ENCODE peak calls at places on chromosome 13, in seven cellular contexts. Z, L, Y, H, D, U and G are unnamed samples.

GRCh38 chr13:98892821-98893220 is 85.0 kb downstream of the DOCK9 start:
- DNase-seq in Y (no peak), D (no peak), L (no peak), H (no peak), Z (no peak), U (no peak), G (no peak)

GRCh38 chr13:98651716-98652115 is 74.8 kb upstream of the STK24 start:
- DNase-seq in Z (no peak), D (no peak), Y (no peak), H (no peak), U (no peak), L (no peak), G (no peak)

GRCh38 chr13:20997301-20998061 is 63.9 kb downstream of the LATS2 start:
- DNase-seq in Y (no peak), U (no peak), H (no peak), Z (peak), L (peak), D (peak), G (no peak)

GRCh38 chr13:20546559-20546958 is 20.4 kb upstream of the IFT88 start:
- DNase-seq in Y (no peak), U (no peak), H (no peak), Z (no peak), D (no peak), L (no peak), G (no peak)

GRCh38 chr13:72537400-72537780 is 190.0 kb downstream of the MZT1 start:
- DNase-seq in H (no peak), L (no peak), Y (no peak), Z (no peak), U (no peak), D (no peak), G (no peak)

GRCh38 chr13:83943530-83944279 is 61.4 kb upstream of the SLITRK1 start:
- DNase-seq in Z (no peak), D (peak), Y (no peak), H (peak), U (no peak), L (no peak), G (peak)

GRCh38 chr13:42420304-42420703 is 148.4 kb downstream of the AKAP11 start:
- DNase-seq in H (no peak), D (no peak), U (no peak), L (no peak), Y (no peak), Z (no peak), G (no peak)

GRCh38 chr13:21316376-21316775 is 139.9 kb downstream of the MRPL57 start:
- DNase-seq in L (no peak), Y (no peak), H (no peak), Z (no peak), D (no peak), U (no peak), G (no peak)

GRCh38 chr13:112658807-112659206 is 31.0 kb upstream of the ATP11A start:
- DNase-seq in Y (no peak), Z (no peak), D (no peak), U (no peak), L (no peak), H (no peak), G (no peak)

GRCh38 chr13:66618702-66619101 is 611.4 kb downstream of the PCDH9 start:
- DNase-seq in L (no peak), H (no peak), Z (peak), Y (no peak), U (no peak), D (no peak), G (peak)

GRCh38 chr13:36973621-36974268 is 25.4 kb downstream of the ALG5 start:
- DNase-seq in L (no peak), D (no peak), U (no peak), Y (no peak), Z (no peak), H (no peak), G (no peak)

GRCh38 chr13:63305641-63306133 is 1890.0 kb upstream of the PCDH20 start:
- DNase-seq in H (no peak), Z (no peak), D (no peak), U (no peak), Y (no peak), L (no peak), G (no peak)

GRCh38 chr13:54162069-54162468 is 1133.5 kb downstream of the OLFM4 start:
- DNase-seq in U (no peak), Y (no peak), L (no peak), H (peak), Z (no peak), D (no peak), G (peak)

GRCh38 chr13:100197591-100198365 is 108.9 kb downstream of the PCCA start:
- DNase-seq in Y (no peak), L (no peak), D (no peak), U (no peak), H (no peak), Z (no peak), G (no peak)

GRCh38 chr13:47679391-47679790 is 321.7 kb downstream of the SUCLA2 start:
- DNase-seq in Y (no peak), H (no peak), D (no peak), L (no peak), U (no peak), Z (peak), G (no peak)

GRCh38 chr13:110616103-110617101 is 1.1 kb downstream of the NAXD start:
- DNase-seq in H (peak), Y (no peak), U (no peak), Z (peak), L (peak), D (peak), G (peak)

GRCh38 chr13:111908981-111909380 is 158.0 kb upstream of the SOX1 start:
- DNase-seq in D (no peak), U (no peak), Y (no peak), Z (no peak), L (no peak), H (no peak), G (no peak)

GRCh38 chr13:46894534-46894906 is 2.3 kb downstream of the HTR2A start:
- DNase-seq in D (no peak), Z (no peak), L (no peak), U (no peak), Y (no peak), H (no peak), G (no peak)

GRCh38 chr13:69496951-69497350 is 610.7 kb upstream of the ATXN8OS start:
- DNase-seq in Y (no peak), L (no peak), Z (no peak), U (no peak), H (no peak), D (peak), G (no peak)

GRCh38 chr13:71079638-71080037 is 787.4 kb downstream of the DACH1 start:
- DNase-seq in U (no peak), Y (no peak), D (no peak), H (no peak), Z (no peak), L (no peak), G (no peak)

GRCh38 chr13:33119022-33119735 is 103.0 kb downstream of the KL start:
- DNase-seq in Z (no peak), Y (no peak), H (no peak), U (no peak), D (no peak), L (no peak), G (no peak)

GRCh38 chr13:32432856-32433255 is 4.9 kb upstream of the N4BP2L1 start:
- DNase-seq in Z (no peak), L (no peak), Y (no peak), D (no peak), U (no peak), H (no peak), G (no peak)

GRCh38 chr13:59651479-59651878 is 512.2 kb downstream of the DIAPH3 start:
- DNase-seq in U (no peak), L (no peak), D (no peak), Y (no peak), Z (no peak), H (no peak), G (no peak)

GRCh38 chr13:110268061-110268460 is 38.9 kb downstream of the COL4A1 start:
- DNase-seq in D (no peak), H (no peak), L (no peak), U (no peak), Y (no peak), Z (no peak), G (no peak)

GRCh38 chr13:32206097-32206740 is 108.9 kb downstream of the ZAR1L start:
- DNase-seq in D (no peak), L (no peak), Y (no peak), Z (no peak), U (no peak), H (peak), G (peak)

GRCh38 chr13:93398167-93398566 is 171.6 kb downstream of the GPC6 start:
- DNase-seq in Y (no peak), L (no peak), Z (no peak), H (no peak), D (no peak), U (no peak), G (no peak)

GRCh38 chr13:67416047-67416925 is 186.2 kb upstream of the PCDH9 start:
- DNase-seq in Z (peak), L (no peak), D (no peak), Y (no peak), H (peak), U (peak), G (peak)

GRCh38 chr13:98233127-98233526 is 56.1 kb upstream of the RNF113B start:
- DNase-seq in Y (no peak), H (no peak), D (no peak), Z (no peak), U (no peak), L (no peak), G (no peak)

GRCh38 chr13:83515267-83515666 is 367.0 kb downstream of the SLITRK1 start:
- DNase-seq in H (no peak), U (no peak), Y (no peak), L (no peak), Z (no peak), D (no peak), G (no peak)

GRCh38 chr13:25112856-25113255 is 16.9 kb downstream of the PABPC3 start:
- DNase-seq in U (no peak), Z (no peak), H (peak), Y (no peak), D (no peak), L (no peak), G (peak)

GRCh38 chr13:28047784-28048388 is 52.5 kb downstream of the FLT3 start:
- DNase-seq in D (no peak), U (no peak), L (no peak), Z (no peak), Y (no peak), H (no peak), G (no peak)

GRCh38 chr13:95698047-95698749 is 21.3 kb downstream of the DNAJC3 start:
- DNase-seq in D (no peak), L (no peak), Z (no peak), U (no peak), Y (no peak), H (no peak), G (peak)